ENCODE peak calls at places on chromosomes 2 and 18, in five cellular contexts. One of them, this sample, is unnamed.

GRCh38 chr2:109318150-109318948 is 189.3 kb downstream of the SH3RF3 start:
- DNase-seq in CD8-positive, alpha-beta T cell: no peak
- DNase-seq in DND-41: no peak
- DNase-seq in AG09309: peak; percentile 79
- DNase-seq in activated CD8-positive, alpha-beta T cell treated with anti-CD3 and anti-CD28 coated beads for 36 hours: no peak
- DNase-seq in this sample: no peak

GRCh38 chr2:208064220-208064951 is 39.1 kb upstream of the PLEKHM3 start:
- DNase-seq in CD8-positive, alpha-beta T cell: no peak
- DNase-seq in DND-41: no peak
- DNase-seq in AG09309: peak; percentile 89
- DNase-seq in activated CD8-positive, alpha-beta T cell treated with anti-CD3 and anti-CD28 coated beads for 36 hours: no peak
- DNase-seq in this sample: no peak

GRCh38 chr2:96330407-96330806 is 5.2 kb upstream of the NCAPH start:
- DNase-seq in CD8-positive, alpha-beta T cell: no peak
- DNase-seq in DND-41: no peak
- DNase-seq in AG09309: no peak
- DNase-seq in activated CD8-positive, alpha-beta T cell treated with anti-CD3 and anti-CD28 coated beads for 36 hours: no peak
- DNase-seq in this sample: no peak

GRCh38 chr2:160287476-160287875 is 87.4 kb upstream of the ITGB6 start:
- DNase-seq in CD8-positive, alpha-beta T cell: no peak
- DNase-seq in DND-41: no peak
- DNase-seq in AG09309: no peak
- DNase-seq in activated CD8-positive, alpha-beta T cell treated with anti-CD3 and anti-CD28 coated beads for 36 hours: no peak
- DNase-seq in this sample: no peak

GRCh38 chr18:79724299-79725080 is 44.9 kb downstream of the CTDP1 start:
- DNase-seq in CD8-positive, alpha-beta T cell: no peak
- DNase-seq in DND-41: no peak
- DNase-seq in AG09309: no peak
- DNase-seq in activated CD8-positive, alpha-beta T cell treated with anti-CD3 and anti-CD28 coated beads for 36 hours: no peak
- DNase-seq in this sample: no peak

GRCh38 chr2:241987726-241988125 is 118.2 kb downstream of the RTP5 start:
- DNase-seq in CD8-positive, alpha-beta T cell: no peak
- DNase-seq in DND-41: no peak
- DNase-seq in AG09309: no peak
- DNase-seq in activated CD8-positive, alpha-beta T cell treated with anti-CD3 and anti-CD28 coated beads for 36 hours: no peak
- DNase-seq in this sample: no peak

GRCh38 chr2:28951910-28952805 is 28.9 kb upstream of the TOGARAM2 start:
- DNase-seq in CD8-positive, alpha-beta T cell: no peak
- DNase-seq in DND-41: no peak
- DNase-seq in AG09309: no peak
- DNase-seq in activated CD8-positive, alpha-beta T cell treated with anti-CD3 and anti-CD28 coated beads for 36 hours: no peak
- DNase-seq in this sample: no peak

GRCh38 chr2:102166189-102166845 is 20.5 kb upstream of the IL1RL2 start:
- DNase-seq in CD8-positive, alpha-beta T cell: no peak
- DNase-seq in DND-41: no peak
- DNase-seq in AG09309: peak; percentile 82
- DNase-seq in activated CD8-positive, alpha-beta T cell treated with anti-CD3 and anti-CD28 coated beads for 36 hours: peak; percentile 14
- DNase-seq in this sample: no peak

GRCh38 chr2:68303033-68303901 is 16.5 kb downstream of the CNRIP1 start:
- DNase-seq in CD8-positive, alpha-beta T cell: no peak
- DNase-seq in DND-41: no peak
- DNase-seq in AG09309: no peak
- DNase-seq in activated CD8-positive, alpha-beta T cell treated with anti-CD3 and anti-CD28 coated beads for 36 hours: no peak
- DNase-seq in this sample: no peak

GRCh38 chr2:203534486-203535077 is 519 bp downstream of the RAPH1 start:
- DNase-seq in CD8-positive, alpha-beta T cell: peak; percentile 24
- DNase-seq in DND-41: peak; percentile 65
- DNase-seq in AG09309: no peak
- DNase-seq in activated CD8-positive, alpha-beta T cell treated with anti-CD3 and anti-CD28 coated beads for 36 hours: peak; percentile 59
- DNase-seq in this sample: peak; percentile 59

GRCh38 chr2:207241198-207241597 is 75.5 kb upstream of the KLF7 start:
- DNase-seq in CD8-positive, alpha-beta T cell: no peak
- DNase-seq in DND-41: no peak
- DNase-seq in AG09309: no peak
- DNase-seq in activated CD8-positive, alpha-beta T cell treated with anti-CD3 and anti-CD28 coated beads for 36 hours: peak; percentile 77
- DNase-seq in this sample: no peak

GRCh38 chr18:21534327-21534726 is 66.2 kb downstream of the ESCO1 start:
- DNase-seq in CD8-positive, alpha-beta T cell: no peak
- DNase-seq in DND-41: no peak
- DNase-seq in AG09309: no peak
- DNase-seq in activated CD8-positive, alpha-beta T cell treated with anti-CD3 and anti-CD28 coated beads for 36 hours: no peak
- DNase-seq in this sample: no peak

GRCh38 chr2:191038241-191038725 is 24.3 kb upstream of the STAT1 start:
- DNase-seq in CD8-positive, alpha-beta T cell: peak; percentile 34
- DNase-seq in DND-41: peak; percentile 32
- DNase-seq in AG09309: peak; percentile 74
- DNase-seq in activated CD8-positive, alpha-beta T cell treated with anti-CD3 and anti-CD28 coated beads for 36 hours: peak; percentile 41
- DNase-seq in this sample: no peak

GRCh38 chr2:9832586-9832985 is 10.7 kb upstream of the TAF1B start:
- DNase-seq in CD8-positive, alpha-beta T cell: no peak
- DNase-seq in DND-41: no peak
- DNase-seq in AG09309: peak; percentile 69
- DNase-seq in activated CD8-positive, alpha-beta T cell treated with anti-CD3 and anti-CD28 coated beads for 36 hours: no peak
- DNase-seq in this sample: no peak

GRCh38 chr2:44271296-44271695 is 4.0 kb upstream of the SLC3A1 start:
- DNase-seq in CD8-positive, alpha-beta T cell: no peak
- DNase-seq in DND-41: no peak
- DNase-seq in AG09309: no peak
- DNase-seq in activated CD8-positive, alpha-beta T cell treated with anti-CD3 and anti-CD28 coated beads for 36 hours: no peak
- DNase-seq in this sample: no peak

GRCh38 chr18:10798727-10799435 is 273.1 kb downstream of the NAPG start:
- DNase-seq in CD8-positive, alpha-beta T cell: no peak
- DNase-seq in DND-41: no peak
- DNase-seq in AG09309: no peak
- DNase-seq in activated CD8-positive, alpha-beta T cell treated with anti-CD3 and anti-CD28 coated beads for 36 hours: no peak
- DNase-seq in this sample: no peak

GRCh38 chr2:221752781-221753180 is 180.7 kb upstream of the EPHA4 start:
- DNase-seq in CD8-positive, alpha-beta T cell: no peak
- DNase-seq in DND-41: no peak
- DNase-seq in AG09309: no peak
- DNase-seq in activated CD8-positive, alpha-beta T cell treated with anti-CD3 and anti-CD28 coated beads for 36 hours: no peak
- DNase-seq in this sample: no peak

GRCh38 chr2:120005834-120006521 is 6.9 kb upstream of the EPB41L5 start:
- DNase-seq in CD8-positive, alpha-beta T cell: no peak
- DNase-seq in DND-41: no peak
- DNase-seq in AG09309: no peak
- DNase-seq in activated CD8-positive, alpha-beta T cell treated with anti-CD3 and anti-CD28 coated beads for 36 hours: no peak
- DNase-seq in this sample: peak; percentile 52

GRCh38 chr2:233912799-233913423 is 4.3 kb upstream of the TRPM8 start:
- DNase-seq in CD8-positive, alpha-beta T cell: no peak
- DNase-seq in DND-41: peak; percentile 65
- DNase-seq in AG09309: no peak
- DNase-seq in activated CD8-positive, alpha-beta T cell treated with anti-CD3 and anti-CD28 coated beads for 36 hours: peak; percentile 45
- DNase-seq in this sample: no peak

GRCh38 chr18:27428120-27428519 is 243.0 kb upstream of the CHST9 start:
- DNase-seq in CD8-positive, alpha-beta T cell: no peak
- DNase-seq in DND-41: no peak
- DNase-seq in AG09309: no peak
- DNase-seq in activated CD8-positive, alpha-beta T cell treated with anti-CD3 and anti-CD28 coated beads for 36 hours: no peak
- DNase-seq in this sample: no peak

GRCh38 chr2:8790739-8791162 is 46.7 kb downstream of the KIDINS220 start:
- DNase-seq in CD8-positive, alpha-beta T cell: no peak
- DNase-seq in DND-41: no peak
- DNase-seq in AG09309: no peak
- DNase-seq in activated CD8-positive, alpha-beta T cell treated with anti-CD3 and anti-CD28 coated beads for 36 hours: no peak
- DNase-seq in this sample: peak; percentile 13

GRCh38 chr2:233841183-233841582 is 13.2 kb downstream of the HJURP start:
- DNase-seq in CD8-positive, alpha-beta T cell: no peak
- DNase-seq in DND-41: no peak
- DNase-seq in AG09309: no peak
- DNase-seq in activated CD8-positive, alpha-beta T cell treated with anti-CD3 and anti-CD28 coated beads for 36 hours: no peak
- DNase-seq in this sample: no peak

GRCh38 chr2:114661926-114662670 is 219.7 kb downstream of the DPP10 start:
- DNase-seq in CD8-positive, alpha-beta T cell: no peak
- DNase-seq in DND-41: no peak
- DNase-seq in AG09309: no peak
- DNase-seq in activated CD8-positive, alpha-beta T cell treated with anti-CD3 and anti-CD28 coated beads for 36 hours: peak; percentile 3
- DNase-seq in this sample: no peak

GRCh38 chr2:75340560-75340959 is 141.2 kb upstream of the TACR1 start:
- DNase-seq in CD8-positive, alpha-beta T cell: no peak
- DNase-seq in DND-41: no peak
- DNase-seq in AG09309: peak; percentile 14
- DNase-seq in activated CD8-positive, alpha-beta T cell treated with anti-CD3 and anti-CD28 coated beads for 36 hours: no peak
- DNase-seq in this sample: no peak

GRCh38 chr2:68762665-68763064 is 28.1 kb downstream of the ARHGAP25 start:
- DNase-seq in CD8-positive, alpha-beta T cell: peak; percentile 17
- DNase-seq in DND-41: no peak
- DNase-seq in AG09309: no peak
- DNase-seq in activated CD8-positive, alpha-beta T cell treated with anti-CD3 and anti-CD28 coated beads for 36 hours: no peak
- DNase-seq in this sample: no peak

GRCh38 chr2:238434846-238435751 is 8.4 kb downstream of the ASB1 start:
- DNase-seq in CD8-positive, alpha-beta T cell: no peak
- DNase-seq in DND-41: no peak
- DNase-seq in AG09309: no peak
- DNase-seq in activated CD8-positive, alpha-beta T cell treated with anti-CD3 and anti-CD28 coated beads for 36 hours: no peak
- DNase-seq in this sample: no peak

GRCh38 chr2:26438526-26438925 is 36.8 kb downstream of the DRC1 start:
- DNase-seq in CD8-positive, alpha-beta T cell: no peak
- DNase-seq in DND-41: no peak
- DNase-seq in AG09309: peak; percentile 60
- DNase-seq in activated CD8-positive, alpha-beta T cell treated with anti-CD3 and anti-CD28 coated beads for 36 hours: no peak
- DNase-seq in this sample: no peak

GRCh38 chr18:48940854-48941531 is 9.8 kb downstream of the SMAD7 start:
- DNase-seq in CD8-positive, alpha-beta T cell: peak; percentile 90
- DNase-seq in DND-41: peak; percentile 96
- DNase-seq in AG09309: no peak
- DNase-seq in activated CD8-positive, alpha-beta T cell treated with anti-CD3 and anti-CD28 coated beads for 36 hours: peak; percentile 94
- DNase-seq in this sample: peak; percentile 73

GRCh38 chr2:202317080-202317859 is 51.7 kb downstream of the NOP58 start:
- DNase-seq in CD8-positive, alpha-beta T cell: no peak
- DNase-seq in DND-41: no peak
- DNase-seq in AG09309: peak; percentile 77
- DNase-seq in activated CD8-positive, alpha-beta T cell treated with anti-CD3 and anti-CD28 coated beads for 36 hours: no peak
- DNase-seq in this sample: no peak

GRCh38 chr2:173448938-173449471 is 94.3 kb downstream of the CDCA7 start:
- DNase-seq in CD8-positive, alpha-beta T cell: peak; percentile 59
- DNase-seq in DND-41: peak; percentile 27
- DNase-seq in AG09309: peak; percentile 45
- DNase-seq in activated CD8-positive, alpha-beta T cell treated with anti-CD3 and anti-CD28 coated beads for 36 hours: peak; percentile 79
- DNase-seq in this sample: peak; percentile 42

DNA sequence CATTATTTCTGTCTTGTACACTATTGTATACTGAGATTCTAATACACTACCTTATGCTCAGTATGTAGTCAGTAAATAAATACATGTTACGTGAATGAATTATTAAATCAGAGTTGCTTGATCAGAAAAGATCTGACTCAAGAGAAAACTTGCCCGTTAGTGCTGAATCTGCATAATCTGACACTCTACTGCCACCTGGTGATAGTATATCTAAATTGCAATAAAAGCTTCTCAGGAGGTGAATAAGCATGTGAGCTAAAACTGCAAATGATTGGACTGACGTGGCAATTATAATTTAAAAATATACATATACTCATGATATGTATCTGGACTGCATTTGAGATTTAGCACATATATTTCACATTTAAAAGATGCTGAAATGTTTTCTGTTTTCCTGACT is 70.4 kb downstream of the KIAA1328 start:
- DNase-seq in CD8-positive, alpha-beta T cell: no peak
- DNase-seq in DND-41: no peak
- DNase-seq in AG09309: no peak
- DNase-seq in activated CD8-positive, alpha-beta T cell treated with anti-CD3 and anti-CD28 coated beads for 36 hours: no peak
- DNase-seq in this sample: peak; percentile 6
- TF ChIP-seq CTCF in CD8-positive, alpha-beta T cell: no peak
- TF ChIP-seq CTCF in DND-41: peak; percentile 60
- TF ChIP-seq CTCF in AG09309: peak; percentile 10
- TF ChIP-seq CTCF in activated CD8-positive, alpha-beta T cell treated with anti-CD3 and anti-CD28 coated beads for 36 hours: peak; percentile 67
- TF ChIP-seq CTCF in this sample: peak; percentile 15

DNA sequence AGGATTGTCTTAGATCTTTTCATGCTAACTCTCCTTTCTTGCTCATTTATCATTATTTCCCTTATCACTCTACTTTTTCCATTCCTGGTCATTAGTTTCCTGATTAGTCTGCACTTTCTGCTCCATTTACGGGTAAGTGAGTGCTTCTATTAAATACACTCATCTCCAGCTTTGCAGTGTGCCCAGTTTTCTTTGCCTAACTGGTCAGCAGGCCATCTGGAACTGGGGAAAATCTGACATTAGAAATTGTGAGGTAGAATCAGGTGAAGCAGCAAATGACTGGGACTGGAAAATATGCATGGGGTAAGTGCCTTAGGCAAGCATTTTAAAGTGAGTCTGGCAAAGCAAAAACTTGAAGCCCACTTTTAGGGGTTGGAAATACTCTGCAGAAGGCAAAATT is 29.2 kb downstream of the G6PC2 start:
- DNase-seq in CD8-positive, alpha-beta T cell: no peak
- DNase-seq in DND-41: no peak
- DNase-seq in AG09309: no peak
- DNase-seq in activated CD8-positive, alpha-beta T cell treated with anti-CD3 and anti-CD28 coated beads for 36 hours: no peak
- DNase-seq in this sample: no peak
- TF ChIP-seq CTCF in CD8-positive, alpha-beta T cell: no peak
- TF ChIP-seq CTCF in DND-41: no peak
- TF ChIP-seq CTCF in AG09309: no peak
- TF ChIP-seq CTCF in activated CD8-positive, alpha-beta T cell treated with anti-CD3 and anti-CD28 coated beads for 36 hours: no peak
- TF ChIP-seq CTCF in this sample: no peak

GRCh38 chr18:53153281-53153680 is 813.3 kb downstream of the DCC start:
- DNase-seq in CD8-positive, alpha-beta T cell: no peak
- DNase-seq in DND-41: no peak
- DNase-seq in AG09309: no peak
- DNase-seq in activated CD8-positive, alpha-beta T cell treated with anti-CD3 and anti-CD28 coated beads for 36 hours: peak; percentile 16
- DNase-seq in this sample: peak; percentile 4
- TF ChIP-seq CTCF in CD8-positive, alpha-beta T cell: no peak
- TF ChIP-seq CTCF in DND-41: peak; percentile 12
- TF ChIP-seq CTCF in AG09309: no peak
- TF ChIP-seq CTCF in activated CD8-positive, alpha-beta T cell treated with anti-CD3 and anti-CD28 coated beads for 36 hours: peak; percentile 37
- TF ChIP-seq CTCF in this sample: peak; percentile 48

DNA sequence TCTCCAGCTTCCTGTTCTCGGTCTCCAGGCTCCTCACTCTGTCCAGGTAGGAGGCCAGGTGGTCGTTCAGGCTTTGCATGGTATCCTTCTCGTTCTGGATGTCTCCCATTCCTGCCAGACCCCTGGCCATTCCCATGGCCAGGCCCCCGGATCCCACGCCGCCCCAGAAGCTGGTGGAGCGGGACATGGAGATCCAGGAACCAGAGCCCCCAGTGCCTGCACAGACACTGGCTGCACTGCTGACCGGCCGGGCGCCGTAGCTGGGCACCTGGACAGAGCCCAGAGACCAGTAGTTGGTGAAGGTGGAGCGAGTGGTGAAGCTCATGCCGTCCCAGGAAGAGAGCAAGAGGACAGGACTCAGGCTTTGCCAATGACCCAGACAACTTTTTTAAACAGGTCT is 129.1 kb upstream of the WDR75 start:
- DNase-seq in CD8-positive, alpha-beta T cell: no peak
- DNase-seq in DND-41: no peak
- DNase-seq in AG09309: no peak
- DNase-seq in activated CD8-positive, alpha-beta T cell treated with anti-CD3 and anti-CD28 coated beads for 36 hours: no peak
- DNase-seq in this sample: no peak
- TF ChIP-seq CTCF in CD8-positive, alpha-beta T cell: no peak
- TF ChIP-seq CTCF in DND-41: no peak
- TF ChIP-seq CTCF in AG09309: no peak
- TF ChIP-seq CTCF in activated CD8-positive, alpha-beta T cell treated with anti-CD3 and anti-CD28 coated beads for 36 hours: no peak
- TF ChIP-seq CTCF in this sample: no peak

GRCh38 chr2:11768940-11769339 is 22.5 kb downstream of the LPIN1 start:
- DNase-seq in CD8-positive, alpha-beta T cell: no peak
- DNase-seq in DND-41: no peak
- DNase-seq in AG09309: no peak
- DNase-seq in activated CD8-positive, alpha-beta T cell treated with anti-CD3 and anti-CD28 coated beads for 36 hours: no peak
- DNase-seq in this sample: no peak
- TF ChIP-seq CTCF in CD8-positive, alpha-beta T cell: no peak
- TF ChIP-seq CTCF in DND-41: no peak
- TF ChIP-seq CTCF in AG09309: no peak
- TF ChIP-seq CTCF in activated CD8-positive, alpha-beta T cell treated with anti-CD3 and anti-CD28 coated beads for 36 hours: no peak
- TF ChIP-seq CTCF in this sample: no peak